ENCODE peak calls at places on chromosomes 5 and 9, in four cellular contexts. K is fibroblast of mammary gland, F is mammary epithelial cell, G is BJ. C is an unnamed sample.

GRCh38 chr5:10762178-10762775 is 1.2 kb upstream of the DAP start:
- DNase-seq in K (no peak), F (no peak), G (no peak), C (no peak)

GRCh38 chr9:31013371-31013770 is 1371.1 kb upstream of the ACO1 start:
- DNase-seq in K (no peak), F (no peak), G (no peak), C (no peak)

GRCh38 chr5:103428411-103428871 is 134.1 kb downstream of the NUDT12 start:
- DNase-seq in K (no peak), F (peak), G (peak), C (peak)

GRCh38 chr5:81205058-81205457 is 28.1 kb upstream of the CKMT2 start:
- DNase-seq in K (no peak), F (no peak), G (no peak), C (no peak)

GRCh38 chr9:12640021-12640587 is 53.1 kb upstream of the TYRP1 start:
- DNase-seq in K (peak), F (peak), G (peak), C (peak)

GRCh38 chr5:95808686-95809413 is 13.7 kb downstream of the GLRX start:
- DNase-seq in K (peak), F (no peak), G (no peak), C (peak)

GRCh38 chr5:141479776-141480175 is 4.0 kb downstream of the PCDHGC3 start:
- DNase-seq in K (peak), F (no peak), G (no peak), C (peak)

GRCh38 chr5:109748545-109748944 is 58.8 kb downstream of the MAN2A1 start:
- DNase-seq in K (no peak), F (no peak), G (no peak), C (no peak)

GRCh38 chr9:82247318-82247717 is 258.7 kb downstream of the SPATA31D1 start:
- DNase-seq in K (peak), F (no peak), G (no peak), C (no peak)

GRCh38 chr5:171969288-171969880 is 37.1 kb downstream of the FBXW11 start:
- DNase-seq in K (no peak), F (no peak), G (no peak), C (peak)

GRCh38 chr5:152607393-152608165 is 202.5 kb upstream of the NMUR2 start:
- DNase-seq in K (no peak), F (no peak), G (no peak), C (no peak)

GRCh38 chr5:121915765-121916164 is 46.0 kb upstream of the SRFBP1 start:
- DNase-seq in K (no peak), F (peak), G (no peak), C (no peak)

GRCh38 chr5:999724-1000123 is 8.9 kb upstream of the NKD2 start:
- DNase-seq in K (no peak), F (no peak), G (no peak), C (no peak)

GRCh38 chr5:27308151-27308550 is 269.8 kb upstream of the CDH9 start:
- DNase-seq in K (peak), F (peak), G (no peak), C (no peak)

GRCh38 chr5:41510176-41510831 is at the start of gene PLCXD3:
- DNase-seq in K (no peak), F (no peak), G (no peak), C (no peak)

GRCh38 chr9:131522257-131523085 is 8.6 kb downstream of the UCK1 start:
- DNase-seq in K (no peak), F (no peak), G (no peak), C (no peak)

GRCh38 chr5:85000671-85001070 is 616.0 kb upstream of the EDIL3 start:
- DNase-seq in K (peak), F (no peak), G (no peak), C (no peak)

GRCh38 chr9:112556497-112557085 is 70.0 kb downstream of the KIAA1958 start:
- DNase-seq in K (peak), F (peak), G (peak), C (peak)

GRCh38 chr5:66596791-66597757 is 881 bp downstream of the MAST4 start:
- DNase-seq in K (peak), F (peak), G (no peak), C (peak)

GRCh38 chr5:171874210-171874609 is 88.6 kb downstream of the SMIM23 start:
- DNase-seq in K (peak), F (no peak), G (peak), C (peak)

GRCh38 chr5:159422371-159422770 is 92.1 kb upstream of the IL12B start:
- DNase-seq in K (peak), F (no peak), G (no peak), C (no peak)

GRCh38 chr9:126151671-126152050 is 175.0 kb upstream of the MVB12B start:
- DNase-seq in K (no peak), F (no peak), G (no peak), C (no peak)

GRCh38 chr5:133421394-133421793 is 190.9 kb downstream of the FSTL4 start:
- DNase-seq in K (peak), F (no peak), G (no peak), C (no peak)
- TF ChIP-seq CTCF in K (peak), F (no peak), G (peak), C (peak)

GRCh38 chr9:128094166-128094949 is 26.3 kb downstream of the SLC25A25 start:
- DNase-seq in K (peak), F (peak), G (peak), C (peak)

GRCh38 chr9:128096614-128097013 is 28.6 kb downstream of the SLC25A25 start:
- DNase-seq in K (no peak), F (no peak), G (no peak), C (no peak)

GRCh38 chr9:128093016-128093415 is 25.0 kb downstream of the SLC25A25 start:
- DNase-seq in K (no peak), F (no peak), G (no peak), C (no peak)

GRCh38 chr9:128097156-128098016 is 29.4 kb downstream of the SLC25A25 start:
- DNase-seq in K (peak), F (no peak), G (no peak), C (no peak)

GRCh38 chr9:128094950-128095544 is 27.0 kb downstream of the SLC25A25 start:
- DNase-seq in K (no peak), F (no peak), G (no peak), C (no peak)
- H3K4me3 ChIP-seq in K (no peak), F (no peak), G (no peak), C (no peak)

GRCh38 chr5:180799194-180799593 is 3.4 kb downstream of the MGAT1 start:
- DNase-seq in K (no peak), F (no peak), G (no peak), C (no peak)
- TF ChIP-seq CTCF in K (no peak), F (peak), G (no peak), C (peak)

GRCh38 chr5:148809781-148810524 is 16.5 kb upstream of the ADRB2 start:
- DNase-seq in K (no peak), F (no peak), G (no peak), C (no peak)
- H3K4me3 ChIP-seq in K (no peak), F (peak), G (no peak), C (no peak)

GRCh38 chr5:131265318-131265803 is 1.5 kb downstream of the CDC42SE2 start:
- DNase-seq in K (peak), F (no peak), G (no peak), C (peak)
- TF ChIP-seq CTCF in K (peak), F (peak), G (peak), C (peak)

GRCh38 chr5:14988210-14988609 is 116.6 kb upstream of the ANKH start:
- DNase-seq in K (no peak), F (no peak), G (no peak), C (no peak)

GRCh38 chr5:14986413-14986812 is 114.8 kb upstream of the ANKH start:
- DNase-seq in K (no peak), F (no peak), G (no peak), C (no peak)

GRCh38 chr5:14980698-14981097 is 109.1 kb upstream of the ANKH start:
- DNase-seq in K (no peak), F (no peak), G (no peak), C (no peak)

DNA sequence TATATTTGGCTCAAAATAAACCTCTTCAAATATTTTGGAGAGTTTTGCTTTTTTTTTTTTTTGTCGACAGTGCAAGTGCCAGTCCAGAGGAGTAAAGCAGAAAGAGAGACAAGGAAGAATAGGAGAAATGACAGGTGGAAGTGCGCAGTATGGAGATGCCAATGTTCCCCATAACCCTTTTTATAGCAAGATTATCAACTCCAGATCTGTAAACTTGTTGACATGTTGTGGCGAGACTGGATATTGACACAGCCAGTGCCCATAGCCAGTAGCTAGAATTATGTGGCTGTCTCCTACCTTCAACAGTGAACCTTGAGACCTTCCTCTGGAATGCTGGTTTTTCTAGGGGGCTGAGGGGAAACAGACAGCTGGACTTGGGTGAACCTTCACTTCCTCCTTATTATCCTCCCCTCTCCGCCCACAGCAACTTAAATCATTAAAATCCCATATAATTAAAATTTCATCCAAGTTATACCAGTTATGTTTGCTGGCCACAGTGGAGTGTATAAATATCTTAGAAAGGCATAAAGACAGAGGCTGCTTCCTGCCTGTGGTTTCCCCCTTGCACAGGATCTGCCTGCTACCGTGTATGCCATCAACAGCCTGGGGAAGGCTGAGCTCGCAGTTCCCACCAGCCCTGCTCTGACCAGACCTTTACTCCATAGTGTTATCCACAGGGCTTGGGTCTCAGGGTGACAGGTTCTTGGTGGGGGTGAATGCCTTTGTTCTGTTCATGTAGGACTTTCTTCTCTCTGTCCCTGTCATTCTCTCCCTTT is 112.3 kb upstream of the ANKH start:
- DNase-seq in K (no peak), F (no peak), G (no peak), C (no peak)
- H3K4me3 ChIP-seq in K (no peak), F (no peak), G (no peak), C (no peak)

DNA sequence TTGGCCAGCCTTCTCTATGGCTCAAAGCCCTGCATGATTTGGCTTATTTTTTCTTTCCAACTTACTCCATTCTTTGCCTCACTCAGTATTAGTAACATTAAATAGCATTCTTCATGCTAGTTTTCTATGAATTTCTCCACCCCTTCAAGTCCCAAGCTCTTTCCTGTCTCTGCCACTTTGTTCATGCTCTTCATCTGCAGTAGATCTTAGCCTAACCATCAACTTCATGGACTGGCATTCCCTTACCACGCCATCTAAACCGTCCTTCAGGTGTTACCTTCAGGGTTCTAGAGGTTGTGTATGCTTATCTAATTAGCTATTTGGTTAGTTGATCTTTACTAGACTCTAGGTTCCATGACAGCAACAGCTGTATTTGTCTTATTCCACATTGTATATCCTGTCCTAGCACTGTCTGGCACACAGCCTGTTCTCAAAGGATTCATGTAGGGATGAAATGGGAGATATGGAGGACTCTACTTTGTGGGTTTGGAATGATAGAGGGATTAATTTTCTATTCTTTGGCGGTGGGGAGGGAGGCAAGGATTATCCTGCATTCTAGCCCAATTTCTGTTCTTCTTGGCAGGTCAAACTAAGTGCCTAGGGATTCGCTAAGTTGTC is 26.4 kb downstream of the TMEM167A start:
- DNase-seq in K (no peak), F (no peak), G (no peak), C (no peak)
- TF ChIP-seq CTCF in K (no peak), F (no peak), G (no peak), C (no peak)

C was measured in foreskin fibroblast.